ENCODE peak calls at places on chromosomes 3 and 15, in four cellular contexts. One of them, this sample, is unnamed.

GRCh38 chr15:79844221-79844620 is 52.6 kb downstream of the MTHFS start:
- DNase-seq in SK-N-SH: no peak
- DNase-seq in K562: no peak
- DNase-seq in HepG2: no peak
- DNase-seq in this sample: no peak

GRCh38 chr3:149179225-149179624 is 42.4 kb downstream of the CP start:
- DNase-seq in K562: no peak
- DNase-seq in SK-N-SH: no peak
- DNase-seq in HepG2: no peak
- DNase-seq in this sample: no peak

GRCh38 chr3:35857004-35857403 is 217.7 kb downstream of the ARPP21 start:
- DNase-seq in K562: no peak
- DNase-seq in HepG2: no peak
- DNase-seq in SK-N-SH: no peak
- DNase-seq in this sample: no peak

GRCh38 chr3:8942746-8943488 is 20.4 kb downstream of the RAD18 start:
- DNase-seq in HepG2: no peak
- DNase-seq in K562: no peak
- DNase-seq in SK-N-SH: no peak
- DNase-seq in this sample: no peak

GRCh38 chr3:158313344-158313927 is 203.5 kb downstream of the RSRC1 start:
- DNase-seq in HepG2: peak; percentile 31
- DNase-seq in K562: peak; percentile 12
- DNase-seq in SK-N-SH: peak; percentile 54
- DNase-seq in this sample: no peak

GRCh38 chr3:36248374-36248773 is 131.9 kb upstream of the STAC start:
- DNase-seq in HepG2: no peak
- DNase-seq in SK-N-SH: no peak
- DNase-seq in K562: no peak
- DNase-seq in this sample: no peak

GRCh38 chr3:12590096-12590495 is 33.2 kb downstream of the MKRN2 start:
- DNase-seq in K562: no peak
- DNase-seq in HepG2: no peak
- DNase-seq in SK-N-SH: no peak
- DNase-seq in this sample: no peak

GRCh38 chr3:134904333-134904771 is 109.3 kb downstream of the EPHB1 start:
- DNase-seq in SK-N-SH: no peak
- DNase-seq in HepG2: no peak
- DNase-seq in K562: no peak
- DNase-seq in this sample: no peak

GRCh38 chr15:57509121-57509520 is 82.6 kb upstream of the MYZAP start:
- DNase-seq in SK-N-SH: no peak
- DNase-seq in HepG2: no peak
- DNase-seq in K562: no peak
- DNase-seq in this sample: peak; percentile 38

GRCh38 chr3:12608368-12608767 is 51.5 kb downstream of the MKRN2 start:
- DNase-seq in K562: no peak
- DNase-seq in HepG2: no peak
- DNase-seq in SK-N-SH: no peak
- DNase-seq in this sample: no peak

GRCh38 chr3:68893600-68894239 is 38.6 kb downstream of the TAFA4 start:
- DNase-seq in K562: peak; percentile 11
- DNase-seq in HepG2: peak; percentile 18
- DNase-seq in SK-N-SH: peak; percentile 10
- DNase-seq in this sample: no peak

GRCh38 chr15:100256096-100256984 is 85.4 kb downstream of the ADAMTS17 start:
- DNase-seq in HepG2: no peak
- DNase-seq in SK-N-SH: no peak
- DNase-seq in K562: no peak
- DNase-seq in this sample: no peak

GRCh38 chr3:99699841-99700240 is 61.4 kb downstream of the COL8A1 start:
- DNase-seq in K562: no peak
- DNase-seq in SK-N-SH: no peak
- DNase-seq in HepG2: no peak
- DNase-seq in this sample: no peak

GRCh38 chr3:134373942-134374790 is at the start of gene AMOTL2:
- DNase-seq in HepG2: peak; percentile 89
- DNase-seq in K562: peak; percentile 68
- DNase-seq in SK-N-SH: peak; percentile 91
- DNase-seq in this sample: peak; percentile 95

GRCh38 chr3:99845999-99846398 is 28.3 kb downstream of the CMSS1 start:
- DNase-seq in SK-N-SH: no peak
- DNase-seq in HepG2: no peak
- DNase-seq in K562: no peak
- DNase-seq in this sample: no peak

GRCh38 chr3:113079532-113079931 is 88.7 kb downstream of the GTPBP8 start:
- DNase-seq in K562: no peak
- DNase-seq in HepG2: no peak
- DNase-seq in SK-N-SH: no peak
- DNase-seq in this sample: no peak

GRCh38 chr3:68878322-68878721 is 54.0 kb downstream of the TAFA4 start:
- DNase-seq in HepG2: peak; percentile 16
- DNase-seq in K562: peak; percentile 10
- DNase-seq in SK-N-SH: peak; percentile 5
- DNase-seq in this sample: no peak

GRCh38 chr3:172153335-172153861 is 114.0 kb downstream of the FNDC3B start:
- DNase-seq in HepG2: no peak
- DNase-seq in K562: no peak
- DNase-seq in SK-N-SH: no peak
- DNase-seq in this sample: no peak

GRCh38 chr3:99625237-99625622 is 13.2 kb upstream of the COL8A1 start:
- DNase-seq in HepG2: no peak
- DNase-seq in SK-N-SH: no peak
- DNase-seq in K562: no peak
- DNase-seq in this sample: no peak

GRCh38 chr3:14092464-14092863 is 32.2 kb downstream of the CHCHD4 start:
- DNase-seq in HepG2: no peak
- DNase-seq in K562: no peak
- DNase-seq in SK-N-SH: no peak
- DNase-seq in this sample: no peak
- TF ChIP-seq FOXJ3 in HepG2: no peak
- TF ChIP-seq FOXJ3 in K562: no peak
- TF ChIP-seq FOXJ3 in SK-N-SH: no peak
- TF ChIP-seq FOXJ3 in this sample: no peak

DNA sequence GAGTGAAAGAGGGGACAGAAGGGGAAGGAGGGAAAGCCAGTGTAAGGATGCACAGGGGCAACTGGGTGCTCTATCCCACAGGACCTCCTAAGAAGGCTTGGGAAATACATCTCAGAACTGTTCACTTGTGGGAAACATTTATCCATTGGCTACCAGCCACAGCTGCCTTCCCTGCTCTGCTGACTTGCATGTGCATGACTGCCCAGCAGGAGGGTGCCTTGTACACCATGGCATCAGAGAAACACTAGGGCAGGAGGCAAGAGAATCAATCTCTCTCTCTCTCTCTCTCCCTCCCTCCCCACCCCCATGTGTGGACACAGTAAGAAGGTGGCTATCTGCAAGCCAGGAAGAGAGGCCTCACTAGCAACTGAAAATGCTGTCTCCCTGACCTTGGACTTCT is 62.9 kb upstream of the ZBTB38 start:
- DNase-seq in HepG2: peak; percentile 24
- DNase-seq in SK-N-SH: no peak
- DNase-seq in K562: no peak
- DNase-seq in this sample: no peak
- TF ChIP-seq FOXJ3 in HepG2: no peak
- TF ChIP-seq FOXJ3 in SK-N-SH: no peak
- TF ChIP-seq FOXJ3 in K562: no peak
- TF ChIP-seq FOXJ3 in this sample: no peak

DNA sequence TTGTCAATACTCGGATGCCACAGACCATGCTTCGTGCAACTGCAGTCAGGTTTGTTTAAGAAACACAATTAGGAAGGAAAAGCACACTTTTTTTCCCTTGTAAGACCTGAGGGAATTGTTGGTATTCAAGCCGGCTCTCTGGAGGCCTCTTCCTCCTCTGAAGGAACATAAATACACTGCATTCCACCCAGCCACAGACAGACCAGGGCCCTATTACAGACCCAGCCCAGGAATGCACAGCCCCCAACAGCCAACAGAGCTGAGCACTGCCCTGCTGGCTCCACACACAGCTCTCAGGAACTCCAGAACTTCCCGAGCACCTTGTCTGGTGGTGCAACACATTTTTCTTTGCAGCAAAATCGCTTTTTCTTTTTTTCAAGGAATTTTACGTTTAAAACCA is 488.7 kb upstream of the PROK2 start:
- DNase-seq in HepG2: no peak
- DNase-seq in K562: no peak
- DNase-seq in SK-N-SH: no peak
- DNase-seq in this sample: peak; percentile 53
- TF ChIP-seq FOXJ3 in HepG2: no peak
- TF ChIP-seq FOXJ3 in K562: no peak
- TF ChIP-seq FOXJ3 in SK-N-SH: no peak
- TF ChIP-seq FOXJ3 in this sample: no peak

DNA sequence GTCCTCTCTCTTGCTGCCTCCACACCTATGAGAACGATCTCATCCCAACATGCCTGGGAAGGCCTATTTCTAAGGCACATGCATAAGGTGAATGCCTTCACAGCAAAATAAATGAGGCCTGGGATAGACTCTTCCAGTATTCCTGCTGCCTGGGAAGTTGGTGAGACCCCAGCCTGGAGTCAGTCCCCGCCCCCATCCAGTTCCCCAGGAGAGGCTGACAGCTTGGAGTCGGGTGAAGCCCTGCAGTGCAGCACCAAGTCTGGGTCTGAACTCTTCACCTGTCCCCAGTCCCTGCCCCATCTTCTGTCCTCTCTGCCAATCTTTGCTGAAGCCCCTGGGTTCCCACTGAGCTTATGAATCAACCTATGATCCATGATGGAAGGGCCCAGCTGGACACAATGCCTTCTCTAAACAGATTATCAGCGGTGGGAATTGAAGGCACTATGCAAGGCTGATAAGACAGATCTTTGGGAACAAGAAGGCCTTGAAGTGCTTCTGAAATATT is 10.3 kb upstream of the APBA2 start:
- DNase-seq in HepG2: no peak
- DNase-seq in K562: no peak
- DNase-seq in SK-N-SH: no peak
- DNase-seq in this sample: no peak
- TF ChIP-seq FOXJ3 in HepG2: no peak
- TF ChIP-seq FOXJ3 in K562: no peak
- TF ChIP-seq FOXJ3 in SK-N-SH: no peak
- TF ChIP-seq FOXJ3 in this sample: no peak

GRCh38 chr3:83842511-83842910 is 1116.3 kb upstream of the CADM2 start:
- DNase-seq in SK-N-SH: no peak
- DNase-seq in K562: no peak
- DNase-seq in HepG2: no peak
- DNase-seq in this sample: no peak
- TF ChIP-seq FOXJ3 in SK-N-SH: no peak
- TF ChIP-seq FOXJ3 in K562: no peak
- TF ChIP-seq FOXJ3 in HepG2: no peak
- TF ChIP-seq FOXJ3 in this sample: no peak

DNA sequence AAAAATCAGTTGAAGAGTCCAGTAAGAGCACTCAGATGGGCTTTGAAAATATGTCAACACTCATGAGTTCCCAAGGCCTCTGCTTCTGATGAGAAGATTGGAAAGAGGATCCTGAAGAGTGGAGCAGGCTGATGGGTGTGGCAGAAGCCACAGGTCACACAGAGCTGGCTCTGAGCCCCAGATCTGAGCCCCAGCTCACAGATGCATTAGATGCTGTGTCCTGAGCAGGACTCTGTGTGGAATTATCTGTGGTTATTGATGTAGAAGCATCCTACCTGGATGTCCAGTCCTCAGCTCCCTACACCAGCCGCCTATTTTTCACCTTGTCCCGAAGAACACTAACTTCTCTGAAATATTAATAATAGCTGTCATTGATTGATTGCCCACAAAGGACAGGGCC is 65.6 kb downstream of the SPSB4 start:
- DNase-seq in SK-N-SH: no peak
- DNase-seq in HepG2: no peak
- DNase-seq in K562: no peak
- DNase-seq in this sample: no peak
- TF ChIP-seq FOXJ3 in SK-N-SH: no peak
- TF ChIP-seq FOXJ3 in HepG2: no peak
- TF ChIP-seq FOXJ3 in K562: no peak
- TF ChIP-seq FOXJ3 in this sample: no peak

GRCh38 chr3:11523793-11524160 is 119.9 kb downstream of the VGLL4 start:
- DNase-seq in SK-N-SH: no peak
- DNase-seq in HepG2: no peak
- DNase-seq in K562: no peak
- DNase-seq in this sample: no peak

GRCh38 chr3:11522953-11523792 is 120.5 kb downstream of the VGLL4 start:
- DNase-seq in HepG2: no peak
- DNase-seq in K562: no peak
- DNase-seq in SK-N-SH: no peak
- DNase-seq in this sample: no peak

GRCh38 chr3:11521167-11521566 is 122.5 kb downstream of the VGLL4 start:
- DNase-seq in K562: no peak
- DNase-seq in HepG2: no peak
- DNase-seq in SK-N-SH: no peak
- DNase-seq in this sample: no peak

GRCh38 chr3:11517601-11518000 is 126.1 kb downstream of the VGLL4 start:
- DNase-seq in SK-N-SH: no peak
- DNase-seq in K562: no peak
- DNase-seq in HepG2: no peak
- DNase-seq in this sample: no peak

GRCh38 chr3:11522398-11522715 is 121.4 kb downstream of the VGLL4 start:
- DNase-seq in SK-N-SH: no peak
- DNase-seq in HepG2: no peak
- DNase-seq in K562: no peak
- DNase-seq in this sample: no peak
- TF ChIP-seq FOXJ3 in SK-N-SH: no peak
- TF ChIP-seq FOXJ3 in HepG2: no peak
- TF ChIP-seq FOXJ3 in K562: no peak
- TF ChIP-seq FOXJ3 in this sample: no peak

GRCh38 chr3:196275126-196275525 is 12.4 kb downstream of the PCYT1A start:
- DNase-seq in HepG2: no peak
- DNase-seq in SK-N-SH: no peak
- DNase-seq in K562: no peak
- DNase-seq in this sample: no peak
- TF ChIP-seq FOXJ3 in HepG2: no peak
- TF ChIP-seq FOXJ3 in SK-N-SH: no peak
- TF ChIP-seq FOXJ3 in K562: no peak
- TF ChIP-seq FOXJ3 in this sample: no peak